ENCODE peak calls at places on chromosomes 7 and 10, in five cellular contexts. B, W, M, U and J are unnamed samples.

GRCh38 chr10:73871915-73872710 is 2.2 kb downstream of the CAMK2G start:
- DNase-seq in B (no peak), W (no peak), M (no peak), U (no peak), J (no peak)

GRCh38 chr7:50982626-50983025 is 199.9 kb upstream of the GRB10 start:
- DNase-seq in B (no peak), W (no peak), M (no peak), U (no peak), J (no peak)

GRCh38 chr10:63236113-63236935 is 103.2 kb downstream of the NRBF2 start:
- DNase-seq in B (no peak), W (peak; percentile 65), M (no peak), U (peak; percentile 94), J (no peak)

GRCh38 chr7:137081694-137082093 is 213.2 kb downstream of the CHRM2 start:
- DNase-seq in B (no peak), W (no peak), M (no peak), U (peak; percentile 91), J (no peak)

GRCh38 chr10:48439031-48439430 is 132.6 kb downstream of the MAPK8 start:
- DNase-seq in B (no peak), W (no peak), M (no peak), U (peak; percentile 50), J (no peak)

GRCh38 chr7:159098795-159099194 is 45.9 kb downstream of the VIPR2 start:
- DNase-seq in B (no peak), W (no peak), M (no peak), U (no peak), J (no peak)

GRCh38 chr7:25314094-25314708 is 85.9 kb upstream of the NPVF start:
- DNase-seq in B (no peak), W (no peak), M (no peak), U (no peak), J (no peak)

GRCh38 chr7:149713731-149714068 is 59.7 kb downstream of the ZNF467 start:
- DNase-seq in B (no peak), W (no peak), M (no peak), U (no peak), J (no peak)

GRCh38 chr10:63264852-63265617 is 131.9 kb downstream of the NRBF2 start:
- DNase-seq in B (peak; percentile 27), W (peak; percentile 14), M (no peak), U (peak; percentile 72), J (no peak)

GRCh38 chr10:14560794-14561765 is 213.6 kb downstream of the FAM107B start:
- DNase-seq in B (no peak), W (no peak), M (no peak), U (no peak), J (no peak)

GRCh38 chr10:62900829-62901571 is 84.8 kb upstream of the EGR2 start:
- DNase-seq in B (no peak), W (no peak), M (no peak), U (no peak), J (no peak)

GRCh38 chr10:49616421-49617230 is 2.8 kb downstream of the CHAT start:
- DNase-seq in B (no peak), W (no peak), M (no peak), U (no peak), J (no peak)

GRCh38 chr7:39527296-39527695 is 38.9 kb upstream of the YAE1 start:
- DNase-seq in B (no peak), W (no peak), M (no peak), U (no peak), J (no peak)

GRCh38 chr10:79095316-79095715 is 26.6 kb downstream of the ZMIZ1 start:
- DNase-seq in B (no peak), W (no peak), M (no peak), U (no peak), J (no peak)

GRCh38 chr10:88881922-88882645 is 2.0 kb downstream of the STAMBPL1 start:
- DNase-seq in B (no peak), W (no peak), M (no peak), U (peak; percentile 37), J (no peak)

GRCh38 chr7:92833024-92833765 is 3.2 kb downstream of the CDK6 start:
- DNase-seq in B (peak; percentile 88), W (peak; percentile 58), M (peak; percentile 64), U (peak; percentile 81), J (peak; percentile 81)

GRCh38 chr7:102253973-102254370 is 32.7 kb upstream of the SH2B2 start:
- DNase-seq in B (no peak), W (no peak), M (no peak), U (no peak), J (no peak)

GRCh38 chr7:44274623-44274975 is 50.8 kb downstream of the CAMK2B start:
- DNase-seq in B (no peak), W (no peak), M (no peak), U (no peak), J (no peak)

GRCh38 chr10:123327450-123327849 is 173.2 kb downstream of the BUB3 start:
- DNase-seq in B (no peak), W (no peak), M (no peak), U (no peak), J (no peak)

GRCh38 chr7:69537691-69538090 is 60.6 kb upstream of the AUTS2 start:
- DNase-seq in B (no peak), W (no peak), M (no peak), U (no peak), J (no peak)

GRCh38 chr7:95859434-95859833 is 87.1 kb downstream of the DYNC1I1 start:
- DNase-seq in B (no peak), W (no peak), M (no peak), U (peak; percentile 84), J (no peak)

GRCh38 chr10:86100581-86101061 is 266.0 kb downstream of the GRID1 start:
- DNase-seq in B (no peak), W (peak; percentile 58), M (no peak), U (no peak), J (no peak)

GRCh38 chr10:31192475-31192874 is 126.5 kb upstream of the ZEB1 start:
- DNase-seq in B (no peak), W (no peak), M (no peak), U (no peak), J (no peak)

GRCh38 chr7:142108728-142109505 is 2.6 kb upstream of the MGAM2 start:
- DNase-seq in B (no peak), W (no peak), M (no peak), U (no peak), J (no peak)

GRCh38 chr7:14233026-14233897 is 243.8 kb upstream of the ETV1 start:
- DNase-seq in B (no peak), W (no peak), M (no peak), U (peak; percentile 35), J (no peak)

GRCh38 chr7:147279951-147280350 is 1163.3 kb downstream of the CNTNAP2 start:
- DNase-seq in B (no peak), W (no peak), M (no peak), U (no peak), J (no peak)

GRCh38 chr7:2524808-2525140 is 5.2 kb downstream of the LFNG start:
- DNase-seq in B (no peak), W (no peak), M (peak; percentile 53), U (no peak), J (no peak)

GRCh38 chr10:7671121-7671520 is 4.4 kb upstream of the ITIH5 start:
- DNase-seq in B (no peak), W (no peak), M (no peak), U (no peak), J (no peak)

GRCh38 chr10:8444630-8445029 is 390.1 kb downstream of the GATA3 start:
- DNase-seq in B (peak; percentile 65), W (no peak), M (peak; percentile 2), U (no peak), J (no peak)

GRCh38 chr7:106038289-106038688 is 73.8 kb downstream of the SYPL1 start:
- DNase-seq in B (no peak), W (no peak), M (no peak), U (no peak), J (no peak)

GRCh38 chr7:106033735-106034134 is 70.7 kb downstream of the CDHR3 start:
- DNase-seq in B (no peak), W (no peak), M (no peak), U (no peak), J (no peak)

GRCh38 chr7:106037489-106038176 is 74.5 kb downstream of the SYPL1 start:
- DNase-seq in B (no peak), W (no peak), M (no peak), U (no peak), J (no peak)

GRCh38 chr7:106036004-106036403 is 72.9 kb downstream of the CDHR3 start:
- DNase-seq in B (no peak), W (no peak), M (no peak), U (no peak), J (no peak)

DNA sequence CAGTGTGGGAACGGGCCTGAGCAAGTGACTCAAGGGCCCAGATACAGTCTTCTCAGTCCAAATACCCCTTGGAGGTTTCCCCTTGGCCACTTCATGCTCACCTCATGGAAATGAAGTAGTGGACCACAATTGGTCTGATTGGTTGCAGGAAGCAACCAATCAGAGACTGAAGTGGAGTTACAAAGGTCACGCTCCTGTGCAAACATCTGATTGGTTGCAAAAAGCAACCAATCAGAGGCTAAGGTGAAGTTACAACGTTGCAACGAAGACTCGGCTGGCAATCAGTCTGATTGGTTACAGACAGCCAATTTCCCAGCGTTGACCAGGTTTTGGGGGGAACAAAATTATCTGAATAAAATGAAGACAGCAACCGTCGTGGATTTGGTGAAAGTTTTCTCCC is 72.5 kb downstream of the CDHR3 start:
- DNase-seq in B (no peak), W (no peak), M (no peak), U (no peak), J (no peak)
- TF ChIP-seq CTCF in B (no peak), W (no peak), M (no peak), U (no peak), J (no peak)

GRCh38 chr7:28389504-28390385 is 22.6 kb upstream of the CREB5 start:
- DNase-seq in B (no peak), W (no peak), M (no peak), U (peak; percentile 85), J (no peak)

GRCh38 chr7:28378574-28379149 is 33.7 kb upstream of the CREB5 start:
- DNase-seq in B (no peak), W (no peak), M (no peak), U (no peak), J (no peak)

GRCh38 chr7:28381466-28381865 is 30.9 kb upstream of the CREB5 start:
- DNase-seq in B (no peak), W (no peak), M (no peak), U (no peak), J (no peak)

GRCh38 chr7:28382146-28382545 is 30.2 kb upstream of the CREB5 start:
- DNase-seq in B (no peak), W (no peak), M (no peak), U (no peak), J (no peak)

DNA sequence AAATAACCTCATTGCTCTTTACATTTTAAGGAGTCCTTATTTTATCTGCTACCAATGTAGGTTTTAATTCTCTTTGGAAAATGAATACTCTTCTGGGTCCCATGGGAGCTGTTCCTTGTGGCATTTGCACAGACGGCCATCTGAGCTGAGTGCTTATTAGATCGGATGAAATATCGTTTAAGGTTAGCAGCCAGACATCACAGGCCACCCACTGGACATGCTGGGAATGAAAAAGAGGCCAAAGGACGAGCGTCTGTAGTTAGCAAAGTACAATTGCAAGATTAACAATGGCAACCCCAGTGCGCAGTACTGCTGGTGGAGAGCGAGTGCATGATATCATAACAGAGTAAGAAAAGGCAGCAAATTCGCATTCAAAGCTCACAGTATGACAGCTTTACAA is 28.4 kb upstream of the CREB5 start:
- DNase-seq in B (no peak), W (no peak), M (no peak), U (no peak), J (no peak)
- TF ChIP-seq CTCF in B (no peak), W (no peak), M (no peak), U (no peak), J (no peak)

GRCh38 chr10:47111329-47111862 is 188.6 kb upstream of the GDF10 start:
- DNase-seq in B (no peak), W (no peak), M (no peak), U (no peak), J (no peak)
- TF ChIP-seq CTCF in B (no peak), W (no peak), M (no peak), U (no peak), J (no peak)

GRCh38 chr7:133853706-133854276 is 273.3 kb upstream of the LRGUK start:
- DNase-seq in B (no peak), W (peak; percentile 50), M (no peak), U (peak; percentile 81), J (no peak)
- TF ChIP-seq CTCF in B (no peak), W (peak; percentile 67), M (peak; percentile 41), U (peak; percentile 55), J (no peak)